ENCODE peak calls at places on chromosomes 5 and 9, in six cellular contexts. One of them, this sample, is unnamed. For H3K27me3, the result is how much of the 10 kb centered on the place peaks cover.

GRCh38 chr9:16645970-16646369 is 224.5 kb downstream of the BNC2 start:
- DNase-seq in HepG2: no peak
- DNase-seq in HCT116: no peak
- DNase-seq in spleen: no peak
- DNase-seq in transverse colon: no peak
- DNase-seq in uterus: no peak
- DNase-seq in this sample: no peak

GRCh38 chr5:107783551-107783950 is 112.8 kb upstream of the EFNA5 start:
- DNase-seq in HCT116: no peak
- DNase-seq in spleen: no peak
- DNase-seq in transverse colon: no peak
- DNase-seq in uterus: no peak
- DNase-seq in HepG2: no peak
- DNase-seq in this sample: no peak

GRCh38 chr9:109886050-109886449 is 106.1 kb downstream of the PALM2AKAP2 start:
- DNase-seq in uterus: no peak
- DNase-seq in HCT116: no peak
- DNase-seq in HepG2: no peak
- DNase-seq in spleen: no peak
- DNase-seq in transverse colon: no peak
- DNase-seq in this sample: peak

GRCh38 chr5:132526974-132527564 is 16.3 kb downstream of the IL5 start:
- DNase-seq in transverse colon: no peak
- DNase-seq in spleen: no peak
- DNase-seq in HCT116: no peak
- DNase-seq in uterus: no peak
- DNase-seq in HepG2: peak
- DNase-seq in this sample: no peak

GRCh38 chr5:167968784-167969183 is 322.7 kb upstream of the WWC1 start:
- DNase-seq in HepG2: no peak
- DNase-seq in HCT116: no peak
- DNase-seq in spleen: no peak
- DNase-seq in transverse colon: no peak
- DNase-seq in uterus: no peak
- DNase-seq in this sample: no peak

GRCh38 chr5:42228279-42228678 is 195.0 kb upstream of the GHR start:
- DNase-seq in HepG2: no peak
- DNase-seq in uterus: no peak
- DNase-seq in transverse colon: no peak
- DNase-seq in spleen: no peak
- DNase-seq in HCT116: no peak
- DNase-seq in this sample: no peak

GRCh38 chr9:124757589-124757988 is 13.5 kb downstream of the NR6A1 start:
- DNase-seq in transverse colon: no peak
- DNase-seq in HCT116: no peak
- DNase-seq in HepG2: no peak
- DNase-seq in uterus: no peak
- DNase-seq in spleen: no peak
- DNase-seq in this sample: no peak

GRCh38 chr9:132365986-132366385 is 11.2 kb upstream of the SETX start:
- DNase-seq in transverse colon: no peak
- DNase-seq in spleen: no peak
- DNase-seq in HCT116: no peak
- DNase-seq in HepG2: no peak
- DNase-seq in uterus: no peak
- DNase-seq in this sample: no peak

GRCh38 chr9:33659915-33660314 is 135.4 kb upstream of the PRSS3 start:
- DNase-seq in transverse colon: no peak
- DNase-seq in spleen: no peak
- DNase-seq in HCT116: no peak
- DNase-seq in HepG2: no peak
- DNase-seq in uterus: no peak
- DNase-seq in this sample: no peak

GRCh38 chr5:131322926-131323325 is 59.1 kb downstream of the CDC42SE2 start:
- DNase-seq in HepG2: no peak
- DNase-seq in spleen: no peak
- DNase-seq in transverse colon: no peak
- DNase-seq in uterus: no peak
- DNase-seq in HCT116: no peak
- DNase-seq in this sample: no peak

GRCh38 chr5:69212022-69212421 is 22.6 kb downstream of the CENPH start:
- DNase-seq in uterus: no peak
- DNase-seq in HepG2: no peak
- DNase-seq in transverse colon: no peak
- DNase-seq in HCT116: no peak
- DNase-seq in spleen: no peak
- DNase-seq in this sample: no peak

GRCh38 chr9:135797507-135798302 is 95.7 kb downstream of the KCNT1 start:
- DNase-seq in uterus: no peak
- DNase-seq in HepG2: no peak
- DNase-seq in transverse colon: no peak
- DNase-seq in HCT116: peak
- DNase-seq in spleen: no peak
- DNase-seq in this sample: peak

GRCh38 chr5:175654807-175655206 is 3.1 kb upstream of the HRH2 start:
- DNase-seq in HepG2: no peak
- DNase-seq in spleen: no peak
- DNase-seq in transverse colon: no peak
- DNase-seq in uterus: no peak
- DNase-seq in HCT116: no peak
- DNase-seq in this sample: no peak

GRCh38 chr9:69945671-69946141 is 97.9 kb upstream of the MAMDC2 start:
- DNase-seq in uterus: peak
- DNase-seq in transverse colon: peak
- DNase-seq in HepG2: no peak
- DNase-seq in HCT116: no peak
- DNase-seq in spleen: no peak
- DNase-seq in this sample: peak

GRCh38 chr9:105064248-105065118 is 136.5 kb upstream of the ABCA1 start:
- DNase-seq in uterus: peak
- DNase-seq in transverse colon: peak
- DNase-seq in HCT116: no peak
- DNase-seq in spleen: peak
- DNase-seq in HepG2: peak
- DNase-seq in this sample: peak

GRCh38 chr5:177592905-177593304 is 902 bp downstream of the TMED9 start:
- DNase-seq in spleen: peak
- DNase-seq in HepG2: no peak
- DNase-seq in HCT116: no peak
- DNase-seq in transverse colon: no peak
- DNase-seq in uterus: no peak
- DNase-seq in this sample: no peak

GRCh38 chr5:107253246-107253645 is 417.5 kb downstream of the EFNA5 start:
- DNase-seq in uterus: no peak
- DNase-seq in transverse colon: no peak
- DNase-seq in HepG2: no peak
- DNase-seq in spleen: no peak
- DNase-seq in HCT116: no peak
- DNase-seq in this sample: no peak

GRCh38 chr5:76849767-76850291 is at the start of gene S100Z:
- DNase-seq in uterus: no peak
- DNase-seq in HCT116: no peak
- DNase-seq in transverse colon: no peak
- DNase-seq in spleen: no peak
- DNase-seq in HepG2: no peak
- DNase-seq in this sample: no peak

GRCh38 chr5:68435611-68436010 is 220.1 kb downstream of the PIK3R1 start:
- DNase-seq in uterus: no peak
- DNase-seq in spleen: peak
- DNase-seq in HepG2: no peak
- DNase-seq in HCT116: no peak
- DNase-seq in transverse colon: peak
- DNase-seq in this sample: no peak

GRCh38 chr5:149549461-149550266 is 1.6 kb downstream of the CSNK1A1 start:
- DNase-seq in uterus: no peak
- DNase-seq in spleen: no peak
- DNase-seq in HepG2: peak
- DNase-seq in transverse colon: peak
- DNase-seq in HCT116: peak
- DNase-seq in this sample: no peak

GRCh38 chr5:77892061-77893010 is 116.2 kb upstream of the TBCA start:
- DNase-seq in HepG2: no peak
- DNase-seq in uterus: no peak
- DNase-seq in spleen: no peak
- DNase-seq in transverse colon: no peak
- DNase-seq in HCT116: no peak
- DNase-seq in this sample: no peak

GRCh38 chr5:82308416-82308815 is 30.3 kb upstream of the RPS23 start:
- DNase-seq in HepG2: no peak
- DNase-seq in HCT116: no peak
- DNase-seq in uterus: no peak
- DNase-seq in transverse colon: no peak
- DNase-seq in spleen: no peak
- DNase-seq in this sample: no peak

GRCh38 chr9:130887494-130888144 is 9.0 kb downstream of the QRFP start:
- DNase-seq in uterus: no peak
- DNase-seq in transverse colon: no peak
- DNase-seq in spleen: no peak
- DNase-seq in HCT116: no peak
- DNase-seq in HepG2: no peak
- DNase-seq in this sample: peak

GRCh38 chr9:108710424-108710823 is 145.4 kb downstream of the ACTL7B start:
- DNase-seq in spleen: no peak
- DNase-seq in uterus: no peak
- DNase-seq in HepG2: no peak
- DNase-seq in HCT116: no peak
- DNase-seq in transverse colon: no peak
- DNase-seq in this sample: no peak

GRCh38 chr9:108709922-108710321 is 145.9 kb downstream of the ACTL7B start:
- DNase-seq in transverse colon: no peak
- DNase-seq in HepG2: no peak
- DNase-seq in uterus: no peak
- DNase-seq in spleen: no peak
- DNase-seq in HCT116: no peak
- DNase-seq in this sample: no peak

GRCh38 chr9:108709126-108709525 is 146.7 kb downstream of the ACTL7B start:
- DNase-seq in uterus: no peak
- DNase-seq in transverse colon: no peak
- DNase-seq in HCT116: no peak
- DNase-seq in spleen: no peak
- DNase-seq in HepG2: no peak
- DNase-seq in this sample: no peak

GRCh38 chr9:108707120-108707519 is 148.7 kb downstream of the ACTL7B start:
- DNase-seq in transverse colon: no peak
- DNase-seq in HCT116: no peak
- DNase-seq in spleen: no peak
- DNase-seq in uterus: no peak
- DNase-seq in HepG2: no peak
- DNase-seq in this sample: no peak

DNA sequence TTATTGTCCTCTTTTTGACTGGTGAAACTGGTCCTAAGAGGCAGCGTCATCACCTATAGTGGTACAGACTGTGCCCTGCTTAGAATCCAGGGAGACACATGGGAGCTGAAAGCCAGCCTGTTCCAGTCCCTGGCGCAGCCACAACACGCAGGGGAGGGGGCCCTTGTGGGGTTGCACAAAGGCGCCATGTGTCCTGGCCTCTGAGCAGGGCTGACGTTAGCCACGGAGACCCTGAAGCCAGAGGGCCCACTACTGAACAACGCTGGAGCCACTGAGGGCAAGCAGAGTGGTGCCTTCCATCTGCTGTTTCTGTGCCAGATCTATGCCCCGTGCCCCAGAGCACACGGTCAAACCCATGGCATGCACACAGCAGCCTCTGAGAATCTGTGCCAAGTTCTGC is 147.3 kb downstream of the ACTL7B start:
- DNase-seq in transverse colon: no peak
- DNase-seq in HepG2: no peak
- DNase-seq in spleen: no peak
- DNase-seq in uterus: no peak
- DNase-seq in HCT116: no peak
- DNase-seq in this sample: no peak
- H3K27ac ChIP-seq in transverse colon: no peak
- H3K27ac ChIP-seq in HepG2: no peak
- H3K27ac ChIP-seq in spleen: no peak
- H3K27ac ChIP-seq in uterus: no peak
- H3K27ac ChIP-seq in HCT116: no peak
- H3K27ac ChIP-seq in this sample: no peak

DNA sequence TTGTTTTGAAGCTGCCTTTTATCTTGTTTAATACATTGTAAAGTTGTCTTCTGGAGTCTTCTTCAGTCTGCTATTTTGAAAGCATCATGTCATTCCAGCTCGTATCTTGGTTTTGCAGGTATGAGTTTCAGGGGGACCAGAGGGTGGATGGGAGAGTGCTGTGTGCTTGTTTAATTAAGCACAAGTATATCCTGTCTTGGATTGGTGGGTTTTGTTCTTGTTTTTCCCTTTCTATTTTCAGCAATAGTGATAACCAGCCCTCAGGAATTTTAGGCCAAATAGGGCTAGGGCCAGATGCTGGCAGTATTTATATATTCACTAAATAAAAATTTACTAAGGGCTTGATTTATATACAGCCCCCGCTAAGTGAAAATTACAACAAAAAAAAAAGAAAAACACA is 213.9 kb upstream of the DMRT1 start:
- DNase-seq in HepG2: no peak
- DNase-seq in transverse colon: no peak
- DNase-seq in spleen: no peak
- DNase-seq in HCT116: no peak
- DNase-seq in uterus: no peak
- DNase-seq in this sample: no peak
- H3K27me3 ChIP-seq in HepG2: under half
- H3K27me3 ChIP-seq in transverse colon: under half
- H3K27me3 ChIP-seq in spleen: under half
- H3K27me3 ChIP-seq in HCT116: under half
- H3K27me3 ChIP-seq in uterus: under half
- H3K27me3 ChIP-seq in this sample: under half

GRCh38 chr9:128067622-128067897 is 440 bp upstream of the NAIF1 start:
- DNase-seq in uterus: no peak
- DNase-seq in spleen: no peak
- DNase-seq in HCT116: no peak
- DNase-seq in transverse colon: no peak
- DNase-seq in HepG2: no peak
- DNase-seq in this sample: no peak
- TF ChIP-seq POLR2A in uterus: no peak
- TF ChIP-seq POLR2A in spleen: no peak
- TF ChIP-seq POLR2A in HCT116: peak
- TF ChIP-seq POLR2A in transverse colon: peak
- TF ChIP-seq POLR2A in HepG2: peak
- TF ChIP-seq POLR2A in this sample: no peak

DNA sequence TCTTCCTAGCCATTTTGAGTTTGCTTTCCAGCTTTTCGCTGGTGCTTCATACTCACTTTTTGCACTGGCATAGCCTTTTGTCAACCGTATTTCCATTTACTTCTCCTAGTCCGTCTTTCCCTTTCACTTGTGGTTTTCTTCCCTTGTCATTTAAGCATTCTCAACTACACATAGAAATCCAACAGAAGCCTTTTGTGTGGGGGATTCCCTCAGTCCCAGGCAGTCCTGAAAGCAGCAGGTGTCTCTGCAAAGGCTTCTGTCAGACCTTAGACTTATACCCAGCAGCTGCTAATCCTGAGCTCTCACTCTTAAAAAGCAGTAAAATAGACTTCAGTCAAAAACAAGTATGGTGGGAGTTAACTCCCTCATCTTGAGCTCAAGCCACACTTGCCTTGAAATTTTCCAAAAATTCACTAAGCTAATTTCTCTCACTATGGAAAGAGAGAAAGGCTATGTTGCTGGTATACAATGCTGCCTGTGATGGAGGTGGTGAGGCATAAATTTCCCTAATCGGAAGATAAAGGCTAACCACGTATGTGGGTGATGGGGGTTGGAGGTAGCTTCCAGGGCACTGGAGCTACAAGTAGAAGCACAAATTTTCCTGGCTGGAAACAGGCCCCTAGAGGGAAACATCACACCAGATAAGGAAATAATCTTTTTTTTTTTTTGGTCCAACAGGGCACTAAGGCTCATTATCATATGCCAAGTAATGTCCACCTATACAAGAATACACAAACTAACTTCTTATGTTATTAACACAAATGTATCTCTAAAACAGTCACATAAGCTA is 34.8 kb upstream of the IFNK start:
- DNase-seq in transverse colon: no peak
- DNase-seq in HCT116: no peak
- DNase-seq in HepG2: no peak
- DNase-seq in uterus: no peak
- DNase-seq in spleen: no peak
- DNase-seq in this sample: no peak
- H3K27ac ChIP-seq in transverse colon: no peak
- H3K27ac ChIP-seq in HCT116: no peak
- H3K27ac ChIP-seq in HepG2: no peak
- H3K27ac ChIP-seq in uterus: no peak
- H3K27ac ChIP-seq in spleen: no peak
- H3K27ac ChIP-seq in this sample: no peak

This sample was measured in heart left ventricle.